ENCODE peak calls at places on chromosomes 13 and 19, in six cellular contexts. K, X, R, W, U and B are unnamed samples.

GRCh38 chr19:7109678-7110289 is 40.3 kb downstream of the ZNF557 start:
- DNase-seq in U (no peak), R (no peak), X (no peak), K (no peak), W (no peak), B (no peak)

GRCh38 chr13:23436680-23437079 is 3.2 kb upstream of the SACS start:
- DNase-seq in W (no peak), X (no peak), K (no peak), R (no peak), U (no peak), B (no peak)

GRCh38 chr19:53057904-53058579 is 13.5 kb downstream of the ERVV-2 start:
- DNase-seq in X (peak), K (peak), U (no peak), W (no peak), R (no peak), B (peak)

GRCh38 chr19:39410620-39411005 is 1.9 kb upstream of the PLEKHG2 start:
- DNase-seq in R (no peak), X (no peak), W (peak), K (no peak), U (no peak), B (no peak)

GRCh38 chr19:4811328-4812131 is 20.0 kb downstream of the TICAM1 start:
- DNase-seq in U (peak), R (peak), W (peak), X (peak), K (peak), B (peak)

GRCh38 chr19:4889034-4889825 is 13.5 kb downstream of the ARRDC5 start:
- DNase-seq in K (no peak), U (no peak), W (no peak), R (no peak), X (no peak), B (no peak)

GRCh38 chr13:57353831-57354230 is 186.8 kb downstream of the PRR20E start:
- DNase-seq in K (no peak), U (no peak), X (no peak), W (peak), R (no peak), B (no peak)

GRCh38 chr13:23620211-23620610 is 50.0 kb downstream of the TNFRSF19 start:
- DNase-seq in U (no peak), R (no peak), K (no peak), W (no peak), X (no peak), B (no peak)

GRCh38 chr13:94330552-94331071 is 148.9 kb downstream of the DCT start:
- DNase-seq in U (no peak), X (no peak), W (no peak), R (no peak), K (no peak), B (no peak)

GRCh38 chr13:31365630-31366029 is 165.9 kb downstream of the B3GLCT start:
- DNase-seq in R (no peak), X (no peak), K (no peak), U (no peak), W (no peak), B (no peak)

GRCh38 chr19:42831221-42832019 is 48.1 kb downstream of the PSG1 start:
- DNase-seq in R (no peak), X (no peak), U (no peak), W (no peak), K (no peak), B (peak)

GRCh38 chr13:52851153-52851962 is 2.9 kb upstream of the PCDH8 start:
- DNase-seq in R (no peak), X (no peak), U (no peak), W (no peak), K (no peak), B (peak)

GRCh38 chr19:39539519-39540332 is at the start of gene EID2:
- DNase-seq in X (peak), R (peak), K (peak), W (peak), U (peak), B (peak)

GRCh38 chr13:106566682-106567420 is 1.1 kb downstream of the ARGLU1 start:
- DNase-seq in K (peak), U (peak), X (peak), W (peak), R (peak), B (peak)

GRCh38 chr13:71477735-71478134 is 389.3 kb downstream of the DACH1 start:
- DNase-seq in W (peak), X (no peak), R (no peak), U (no peak), K (no peak), B (peak)

GRCh38 chr13:98775844-98776598 is 23.5 kb upstream of the SLC15A1 start:
- DNase-seq in R (no peak), K (no peak), W (no peak), U (no peak), X (peak), B (no peak)

GRCh38 chr19:23526302-23526701 is 131.0 kb upstream of the ZNF91 start:
- DNase-seq in X (no peak), U (no peak), K (no peak), W (no peak), R (no peak), B (no peak)

GRCh38 chr19:1069009-1069779 is 2.2 kb downstream of the ARHGAP45 start:
- DNase-seq in U (peak), K (peak), X (peak), W (no peak), R (no peak), B (no peak)

GRCh38 chr13:111879719-111880118 is 187.2 kb upstream of the SOX1 start:
- DNase-seq in U (no peak), W (no peak), K (no peak), R (no peak), X (no peak), B (no peak)

GRCh38 chr19:33713194-33713593 is 83.5 kb upstream of the KCTD15 start:
- DNase-seq in X (no peak), U (no peak), K (no peak), R (no peak), W (peak), B (no peak)

GRCh38 chr19:48393559-48394330 is at the start of gene GRIN2D:
- DNase-seq in K (no peak), W (peak), U (no peak), X (no peak), R (no peak), B (no peak)

GRCh38 chr19:56088454-56089215 is 32.5 kb downstream of the ZNF787 start:
- DNase-seq in W (no peak), U (no peak), K (no peak), R (no peak), X (no peak), B (no peak)

GRCh38 chr19:35352448-35353304 is 5.0 kb downstream of the FFAR1 start:
- DNase-seq in X (peak), K (peak), W (peak), R (peak), U (peak), B (peak)

GRCh38 chr13:83312194-83312593 is 570.1 kb downstream of the SLITRK1 start:
- DNase-seq in W (no peak), U (no peak), K (no peak), R (no peak), X (no peak), B (no peak)

GRCh38 chr13:27020415-27020814 is 151.2 kb downstream of the USP12 start:
- DNase-seq in U (no peak), W (no peak), K (no peak), R (no peak), X (no peak), B (no peak)

GRCh38 chr13:37168922-37169321 is 63.5 kb upstream of the CSNK1A1L start:
- DNase-seq in R (no peak), K (no peak), W (no peak), U (no peak), X (no peak), B (no peak)

GRCh38 chr19:2255982-2256685 is at the start of gene JSRP1:
- DNase-seq in R (no peak), K (no peak), X (no peak), W (no peak), U (no peak), B (no peak)

GRCh38 chr13:28794370-28794769 is 25.8 kb upstream of the MTUS2 start:
- DNase-seq in R (no peak), X (peak), U (no peak), W (no peak), K (no peak), B (no peak)

GRCh38 chr19:41691268-41691970 is 3.3 kb upstream of the CEACAM7 start:
- DNase-seq in U (peak), X (no peak), W (peak), K (peak), R (no peak), B (no peak)

GRCh38 chr19:58385313-58386165 is 1.5 kb upstream of the RPS5 start:
- DNase-seq in R (no peak), U (no peak), W (no peak), K (no peak), X (no peak), B (no peak)

GRCh38 chr19:40687525-40688016 is 2.9 kb downstream of the NUMBL start:
- DNase-seq in K (no peak), W (no peak), U (no peak), X (peak), R (peak), B (no peak)

GRCh38 chr19:5799247-5800241 is 5.3 kb upstream of the NRTN start:
- DNase-seq in W (peak), U (no peak), R (no peak), K (no peak), X (no peak), B (no peak)

GRCh38 chr13:107993239-107993948 is 221.9 kb downstream of the LIG4 start:
- DNase-seq in W (peak), X (no peak), U (no peak), R (no peak), K (no peak), B (no peak)

GRCh38 chr13:111516712-111517640 is 196.5 kb downstream of the TEX29 start:
- DNase-seq in X (no peak), U (no peak), W (no peak), K (no peak), R (no peak), B (peak)

GRCh38 chr19:17011485-17011884 is 15.1 kb downstream of the CPAMD8 start:
- DNase-seq in R (no peak), W (no peak), X (no peak), K (no peak), U (no peak), B (no peak)

GRCh38 chr13:67086260-67086659 is 143.9 kb downstream of the PCDH9 start:
- DNase-seq in X (no peak), W (no peak), K (no peak), U (no peak), R (no peak), B (no peak)

GRCh38 chr19:18972301-18972831 is 31.3 kb upstream of the HOMER3 start:
- DNase-seq in R (no peak), K (no peak), U (no peak), X (no peak), W (no peak), B (no peak)

GRCh38 chr13:95536629-95537241 is 15.8 kb upstream of the CLDN10 start:
- DNase-seq in U (no peak), R (peak), K (no peak), W (peak), X (no peak), B (peak)

GRCh38 chr19:27676334-27676733 is 1536.6 kb downstream of the UQCRFS1 start:
- DNase-seq in X (no peak), K (no peak), U (no peak), W (no peak), R (no peak), B (no peak)